ENCODE peak calls at places on chromosomes 12 and 14, in seven cellular contexts. W is mammary epithelial cell; I is CD8-positive, alpha-beta memory T cell; T is tibial nerve; O is stomach; B is mesendoderm; H is lung. R is an unnamed sample.

GRCh38 chr14:54256156-54256555 is 140.7 kb upstream of the CDKN3 start:
- DNase-seq in B (no peak), H (no peak), T (no peak), O (no peak), I (no peak), W (no peak), R (no peak)

GRCh38 chr12:54173066-54173726 is 15.6 kb downstream of the SMUG1 start:
- DNase-seq in H (no peak), T (peak; percentile 6), O (peak; percentile 52), I (peak; percentile 23), B (no peak), W (peak; percentile 39), R (peak; percentile 19)

GRCh38 chr12:53748072-53748840 is 3.5 kb downstream of the CISTR start:
- DNase-seq in H (no peak), I (no peak), O (no peak), T (no peak), B (no peak), W (no peak), R (no peak)

GRCh38 chr12:98998697-98999299 is 353.7 kb downstream of the APAF1 start:
- DNase-seq in W (peak; percentile 26), T (no peak), O (no peak), H (no peak), I (no peak), B (peak; percentile 47), R (peak; percentile 28)

GRCh38 chr14:68733086-68733621 is 59.7 kb downstream of the ZFP36L1 start:
- DNase-seq in T (peak; percentile 40), I (no peak), O (no peak), W (peak; percentile 48), B (no peak), H (peak; percentile 45), R (no peak)

GRCh38 chr14:68924392-68925158 is 54.5 kb downstream of the ACTN1 start:
- DNase-seq in I (no peak), T (no peak), B (peak; percentile 85), W (no peak), H (no peak), O (no peak), R (no peak)

GRCh38 chr12:114747156-114747555 is 63.2 kb upstream of the TBX3 start:
- DNase-seq in T (no peak), W (no peak), O (no peak), B (no peak), I (no peak), H (no peak), R (no peak)

GRCh38 chr12:28569698-28570411 is 379.6 kb downstream of the CCDC91 start:
- DNase-seq in H (no peak), B (no peak), O (no peak), W (peak; percentile 50), I (no peak), T (peak; percentile 10), R (peak; percentile 6)

GRCh38 chr12:91778938-91779400 is 366.7 kb downstream of the BTG1 start:
- DNase-seq in H (no peak), I (peak; percentile 25), O (peak; percentile 26), W (peak; percentile 99), B (peak; percentile 76), T (peak; percentile 5), R (peak; percentile 96)

GRCh38 chr12:49577589-49578315 is 9.8 kb upstream of the MCRS1 start:
- DNase-seq in H (no peak), W (no peak), O (no peak), T (no peak), I (no peak), B (no peak), R (no peak)

GRCh38 chr14:93775744-93776143 is 12.5 kb downstream of the PRIMA1 start:
- DNase-seq in W (no peak), H (no peak), B (peak; percentile 26), O (no peak), T (no peak), I (no peak), R (no peak)

GRCh38 chr12:34398366-34398705 is 376.0 kb downstream of the ALG10 start:
- DNase-seq in W (no peak), O (peak; percentile 16), H (peak; percentile 26), I (no peak), B (no peak), T (peak; percentile 1), R (no peak)

DNA sequence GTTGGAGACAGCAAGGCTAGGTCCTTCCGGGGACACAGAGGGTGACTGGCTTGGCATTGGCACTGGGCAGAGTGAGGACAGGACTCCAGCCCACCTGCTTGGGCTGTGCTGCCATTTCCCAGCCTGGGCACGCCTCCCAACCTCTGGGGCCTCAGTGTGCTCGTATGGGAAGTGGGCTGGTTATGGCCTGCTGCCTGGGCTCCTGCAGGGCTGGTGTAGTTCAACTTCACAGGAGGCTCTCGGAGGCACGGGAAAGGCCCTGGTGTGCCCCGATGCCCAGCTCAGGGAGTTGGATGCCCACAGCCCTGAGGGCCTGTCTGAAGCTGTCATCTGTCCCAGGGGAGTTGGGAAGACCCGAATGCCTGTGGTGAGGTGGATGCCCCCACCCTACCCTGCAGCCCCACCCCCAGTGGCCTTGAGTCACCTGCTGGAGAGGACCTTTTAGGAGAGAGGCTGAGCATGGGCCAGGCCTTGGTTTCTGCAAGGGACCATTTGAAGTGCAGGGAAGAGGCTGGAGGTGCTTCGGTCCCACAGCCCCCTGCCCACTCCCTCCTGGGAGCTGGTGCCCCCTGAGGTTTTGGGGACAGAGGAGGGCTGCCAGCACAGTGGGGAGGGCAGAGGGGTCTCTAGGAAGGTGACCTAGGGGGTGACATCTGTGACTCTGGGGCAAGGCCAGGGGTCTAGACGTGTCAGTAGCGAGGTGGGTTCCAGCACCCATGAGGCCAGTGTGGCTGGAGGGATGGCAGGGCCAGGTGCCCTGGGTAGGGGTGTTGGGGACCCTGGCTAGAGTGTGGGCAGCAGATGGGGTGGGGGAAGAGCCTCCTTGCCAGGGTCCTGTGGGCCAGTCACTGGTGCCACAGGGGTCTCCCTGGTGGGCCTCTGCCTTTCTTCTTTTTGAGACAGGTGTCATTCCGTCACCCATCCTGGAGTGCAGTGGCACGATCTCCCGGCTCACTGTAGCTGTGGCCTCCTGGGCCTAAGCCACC is 9.1 kb downstream of the ULK1 start:
- DNase-seq in W (no peak), T (no peak), I (no peak), H (no peak), O (no peak), B (no peak), R (no peak)
- H3K36me3 ChIP-seq in W (no peaks in the 10 kb centered on the region), T (peaks cover 40% of the 10 kb centered on the region), I (no peaks in the 10 kb centered on the region), H (peaks cover 22% of the 10 kb centered on the region), O (peaks cover 43% of the 10 kb centered on the region), B (no peaks in the 10 kb centered on the region), R (no peaks in the 10 kb centered on the region)

GRCh38 chr14:76203086-76204001 is 51.6 kb downstream of the GPATCH2L start:
- DNase-seq in W (peak; percentile 85), I (no peak), B (peak; percentile 20), H (no peak), O (no peak), T (no peak), R (peak; percentile 9)

GRCh38 chr14:76205708-76206107 is 54.0 kb downstream of the GPATCH2L start:
- DNase-seq in T (no peak), B (no peak), H (no peak), W (no peak), I (no peak), O (no peak), R (no peak)

GRCh38 chr14:76204436-76205230 is 52.9 kb downstream of the GPATCH2L start:
- DNase-seq in T (no peak), I (no peak), W (no peak), H (no peak), B (no peak), O (no peak), R (no peak)

GRCh38 chr14:76196980-76197379 is 45.3 kb downstream of the GPATCH2L start:
- DNase-seq in W (no peak), H (no peak), O (no peak), T (no peak), B (no peak), I (no peak), R (no peak)

GRCh38 chr14:76201162-76201561 is 49.4 kb downstream of the GPATCH2L start:
- DNase-seq in H (no peak), B (no peak), I (no peak), T (no peak), W (peak; percentile 85), O (no peak), R (peak; percentile 23)
- H3K36me3 ChIP-seq in H (peaks cover 24% of the 10 kb centered on the region), B (peaks cover 5% of the 10 kb centered on the region), I (peaks cover 23% of the 10 kb centered on the region), T (peaks cover 84% of the 10 kb centered on the region), W (peaks cover 13% of the 10 kb centered on the region), O (peaks cover 83% of the 10 kb centered on the region), R (peaks cover 8% of the 10 kb centered on the region)

DNA sequence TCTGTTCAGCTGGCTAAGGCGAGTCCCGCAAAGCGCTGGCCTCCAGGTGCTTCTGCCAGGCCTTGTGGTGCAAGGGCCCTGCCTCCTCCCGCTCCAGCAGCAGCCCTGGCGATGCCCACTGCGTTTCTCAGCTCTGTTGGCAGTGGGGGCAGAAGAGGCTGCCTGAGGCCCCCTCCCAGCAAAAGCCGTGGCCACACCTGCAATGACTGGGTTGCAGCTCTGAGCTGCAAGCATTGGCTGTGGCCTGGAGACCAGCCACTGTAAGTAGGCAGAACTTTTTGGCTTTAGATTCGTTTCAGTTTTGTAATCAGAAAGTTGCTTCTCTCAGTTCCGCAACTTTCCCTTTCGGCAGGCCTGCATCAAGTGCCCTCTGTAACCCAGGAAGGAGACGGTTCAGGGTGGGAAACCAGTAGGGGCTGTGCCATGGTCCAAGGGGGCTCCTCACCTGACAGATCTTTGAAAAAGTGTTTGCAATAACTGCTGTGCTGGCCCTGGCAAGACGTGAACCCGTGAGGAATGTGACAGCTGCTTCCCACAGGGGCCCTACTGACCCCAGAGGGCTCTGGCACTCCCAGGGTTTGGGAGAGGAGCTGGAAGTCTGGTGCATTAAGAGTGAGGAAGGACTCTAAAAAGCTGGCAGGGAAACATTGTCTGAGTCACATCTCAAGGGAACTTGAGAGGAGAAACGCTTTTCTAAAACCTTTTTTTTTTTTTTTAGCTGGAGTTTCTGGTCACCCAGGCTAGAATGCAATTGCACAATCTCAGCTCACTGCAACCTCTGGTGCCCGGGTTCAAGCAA is 54.5 kb upstream of the MAX start:
- DNase-seq in T (peak; percentile 53), W (peak; percentile 38), B (no peak), I (no peak), H (peak; percentile 58), O (no peak), R (peak; percentile 29)
- H3K36me3 ChIP-seq in T (no peaks in the 10 kb centered on the region), W (no peaks in the 10 kb centered on the region), B (no peaks in the 10 kb centered on the region), I (no peaks in the 10 kb centered on the region), H (no peaks in the 10 kb centered on the region), O (no peaks in the 10 kb centered on the region), R (no peaks in the 10 kb centered on the region)

GRCh38 chr12:120724720-120725119 is 906 bp upstream of the ACADS start:
- DNase-seq in I (no peak), T (no peak), B (no peak), W (no peak), O (no peak), H (no peak), R (no peak)

GRCh38 chr12:120720234-120720968 is 5.2 kb upstream of the ACADS start:
- DNase-seq in T (no peak), I (no peak), H (no peak), W (peak; percentile 49), O (no peak), B (no peak), R (peak; percentile 53)

GRCh38 chr12:120720972-120721801 is 4.4 kb upstream of the ACADS start:
- DNase-seq in T (no peak), B (no peak), W (no peak), I (no peak), O (no peak), H (no peak), R (no peak)

GRCh38 chr12:120721866-120722265 is 3.8 kb upstream of the ACADS start:
- DNase-seq in H (no peak), W (no peak), O (no peak), I (no peak), B (no peak), T (no peak), R (no peak)

DNA sequence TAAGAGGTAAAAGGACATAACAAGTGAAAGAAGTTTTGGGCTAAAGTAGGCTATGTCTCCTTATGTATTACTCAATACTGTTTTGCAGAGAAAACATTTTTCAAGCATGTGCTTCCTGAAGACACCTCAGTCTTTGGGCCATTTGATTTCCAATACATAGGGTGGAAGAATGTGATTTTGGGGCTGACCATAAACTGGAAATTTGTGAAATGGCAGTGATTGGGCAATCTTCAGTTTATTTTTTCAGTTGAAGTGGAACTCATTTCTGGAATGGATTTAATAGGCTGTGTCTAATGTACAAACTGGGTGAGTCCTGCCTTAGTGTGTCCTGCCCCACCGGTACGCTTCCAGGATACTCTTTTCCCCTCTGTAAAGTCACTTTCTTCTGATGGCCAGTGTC is 2.8 kb upstream of the ACADS start:
- DNase-seq in O (no peak), H (no peak), T (no peak), W (no peak), I (no peak), B (no peak), R (no peak)
- H3K36me3 ChIP-seq in O (peaks cover 69% of the 10 kb centered on the region), H (peaks cover 36% of the 10 kb centered on the region), T (peaks cover 71% of the 10 kb centered on the region), W (peaks cover 21% of the 10 kb centered on the region), I (peaks cover 25% of the 10 kb centered on the region), B (peaks cover 19% of the 10 kb centered on the region), R (peaks cover 17% of the 10 kb centered on the region)

R was measured in small intestine.